ENCODE peak calls at places on chromosomes 6 and 20, in four cellular contexts. F, I, H and Y are unnamed samples.

GRCh38 chr6:117555882-117556498 is 46.3 kb downstream of the GOPC start:
- DNase-seq in F (peak), I (no peak), H (no peak), Y (no peak)

GRCh38 chr20:49408705-49409104 is 73.8 kb downstream of the KCNB1 start:
- DNase-seq in F (no peak), I (no peak), H (no peak), Y (no peak)

GRCh38 chr6:107629545-107630147 is 139.7 kb downstream of the SOBP start:
- DNase-seq in F (peak), I (no peak), H (no peak), Y (peak)

GRCh38 chr6:117506180-117506835 is 23.8 kb downstream of the DCBLD1 start:
- DNase-seq in F (no peak), I (no peak), H (peak), Y (no peak)

GRCh38 chr20:45935416-45936046 is 1.0 kb downstream of the PCIF1 start:
- DNase-seq in F (no peak), I (no peak), H (no peak), Y (no peak)

GRCh38 chr6:145063091-145063490 is 672.2 kb downstream of the EPM2A start:
- DNase-seq in F (no peak), I (no peak), H (no peak), Y (no peak)

GRCh38 chr20:25090492-25091429 is 8.8 kb upstream of the VSX1 start:
- DNase-seq in F (peak), I (no peak), H (no peak), Y (peak)

GRCh38 chr6:169816054-169816453 is 64.6 kb downstream of the ERMARD start:
- DNase-seq in F (no peak), I (no peak), H (no peak), Y (no peak)

GRCh38 chr20:16485406-16485805 is 87.8 kb downstream of the KIF16B start:
- DNase-seq in F (no peak), I (no peak), H (no peak), Y (no peak)

GRCh38 chr6:36851149-36851614 is 11.9 kb upstream of the CPNE5 start:
- DNase-seq in F (peak), I (peak), H (peak), Y (no peak)

GRCh38 chr20:2396241-2396814 is 15.6 kb downstream of the TGM6 start:
- DNase-seq in F (no peak), I (no peak), H (no peak), Y (no peak)

GRCh38 chr6:34238507-34239239 is 2.0 kb downstream of the HMGA1 start:
- DNase-seq in F (peak), I (no peak), H (no peak), Y (no peak)

GRCh38 chr20:49161428-49162152 is 26.5 kb downstream of the STAU1 start:
- DNase-seq in F (no peak), I (peak), H (no peak), Y (no peak)

GRCh38 chr20:4819901-4820300 is 98.2 kb downstream of the PRND start:
- DNase-seq in F (no peak), I (no peak), H (no peak), Y (no peak)

GRCh38 chr20:57389695-57390603 is 1.2 kb upstream of the RBM38 start:
- DNase-seq in F (no peak), I (no peak), H (no peak), Y (no peak)

GRCh38 chr6:88698661-88699060 is 264.8 kb downstream of the RNGTT start:
- DNase-seq in F (no peak), I (no peak), H (no peak), Y (no peak)

GRCh38 chr20:64069614-64070243 is 6.7 kb downstream of the TCEA2 start:
- DNase-seq in F (no peak), I (peak), H (no peak), Y (no peak)

GRCh38 chr20:32006841-32007786 is 3.1 kb upstream of the CCM2L start:
- DNase-seq in F (no peak), I (no peak), H (no peak), Y (no peak)

GRCh38 chr6:135842618-135843392 is 8.7 kb upstream of the PDE7B start:
- DNase-seq in F (no peak), I (no peak), H (no peak), Y (no peak)

GRCh38 chr6:3766219-3766618 is 14.7 kb upstream of the PXDC1 start:
- DNase-seq in F (no peak), I (peak), H (no peak), Y (no peak)